ENCODE peak calls at places on chromosomes 5 and 9, in ten cellular contexts. Z is NCI-H2107; H is NCI-H1694; W is activated T-helper 1 cell treated with anti-CD3 and anti-CD28 coated beads, Interleukin-12 subunit alpha, Interleukin-12 subunit beta, Interleukin-2, Interleukin-4 antibody, amounts not matched to agents 30 ng/mL and 10 ng/mL and 1 ng/mL, durations not matched to agents 14 hours and 24 hours and 36 hours; A is stimulated activated naive CD8-positive, alpha-beta T cell treated with anti-CD3 and anti-CD28 coated beads, Interleukin-15, Interleukin-2, amounts not matched to agents 100 U/mL and 50 U/mL, for 24 hours; B is mucosa of gallbladder; O is activated T-cell treated with anti-CD3 and anti-CD28 coated beads, Interleukin-2, amount 50 U/mL, for 4 hours; X is H9; R is sciatic nerve; S is heart left ventricle. D is an unnamed sample.

GRCh38 chr9:23342296-23342695 is 483.7 kb downstream of the ELAVL2 start:
- DNase-seq in B (no peak), A (no peak), O (no peak), X (no peak), W (no peak), H (no peak), S (no peak), Z (no peak), R (no peak), D (no peak)

GRCh38 chr5:40084614-40085013 is 595.1 kb upstream of the PTGER4 start:
- DNase-seq in Z (no peak), R (no peak), O (no peak), S (no peak), A (no peak), B (no peak), H (no peak), W (no peak), X (no peak), D (no peak)

GRCh38 chr5:98414938-98415337 is 358.5 kb upstream of the RGMB start:
- DNase-seq in S (no peak), X (no peak), A (no peak), Z (no peak), R (no peak), W (no peak), O (no peak), B (no peak), H (no peak), D (no peak)

GRCh38 chr5:30592833-30593232 is 600.7 kb upstream of the CDH6 start:
- DNase-seq in R (no peak), A (no peak), O (no peak), B (no peak), Z (no peak), S (no peak), H (no peak), X (no peak), W (no peak), D (peak)

GRCh38 chr5:14261237-14261636 is 118.1 kb downstream of the TRIO start:
- DNase-seq in R (no peak), X (no peak), W (no peak), S (no peak), B (no peak), A (no peak), O (no peak), H (no peak), Z (no peak), D (peak)

GRCh38 chr9:68978054-68978453 is 35.9 kb downstream of the PRKACG start:
- DNase-seq in W (no peak), Z (no peak), B (no peak), S (no peak), O (no peak), R (no peak), H (no peak), X (no peak), A (no peak), D (no peak)

GRCh38 chr5:102243213-102243612 is 52.9 kb downstream of the SLCO4C1 start:
- DNase-seq in B (no peak), O (no peak), Z (no peak), S (no peak), W (no peak), A (no peak), R (no peak), X (no peak), H (no peak), D (no peak)

GRCh38 chr9:106613250-106613737 is 249.7 kb upstream of the ZNF462 start:
- DNase-seq in Z (no peak), R (no peak), A (no peak), X (no peak), W (no peak), H (no peak), O (no peak), B (no peak), S (peak), D (peak)

GRCh38 chr5:110441035-110441434 is 285.4 kb downstream of the TMEM232 start:
- DNase-seq in H (peak), S (no peak), W (no peak), Z (no peak), X (peak), R (no peak), B (no peak), O (no peak), A (no peak), D (peak)

GRCh38 chr5:10745133-10745532 is 15.9 kb downstream of the DAP start:
- DNase-seq in Z (no peak), B (no peak), X (no peak), W (no peak), S (no peak), A (no peak), H (no peak), R (no peak), O (no peak), D (no peak)

GRCh38 chr9:129888085-129888808 is 53.0 kb downstream of the USP20 start:
- DNase-seq in A (peak), X (no peak), B (peak), R (no peak), O (peak), H (no peak), S (peak), W (peak), Z (peak), D (no peak)

GRCh38 chr9:127817881-127818434 is 15.3 kb downstream of the FPGS start:
- DNase-seq in X (no peak), W (no peak), S (no peak), H (peak), A (no peak), B (no peak), O (no peak), Z (no peak), R (no peak), D (peak)

GRCh38 chr9:88198346-88198807 is 60.1 kb upstream of the SPATA31C2 start:
- DNase-seq in H (no peak), R (no peak), B (no peak), X (no peak), S (no peak), O (no peak), A (no peak), W (no peak), Z (no peak), D (no peak)

GRCh38 chr5:115461506-115462290 is 82.9 kb downstream of the FEM1C start:
- DNase-seq in X (no peak), R (no peak), Z (no peak), H (no peak), O (no peak), W (peak), B (no peak), A (peak), S (no peak), D (no peak)

GRCh38 chr9:84667571-84668203 is 1.8 kb upstream of the NTRK2 start:
- DNase-seq in A (peak), Z (no peak), H (no peak), S (no peak), B (no peak), X (peak), O (no peak), W (no peak), R (peak), D (peak)

GRCh38 chr5:122076669-122077450 is 1.2 kb downstream of the LOX start:
- DNase-seq in Z (peak), X (peak), S (peak), A (peak), H (no peak), W (peak), O (no peak), B (peak), R (peak), D (peak)

GRCh38 chr5:170527998-170528397 is 24.2 kb downstream of the KCNIP1 start:
- DNase-seq in X (no peak), W (no peak), B (no peak), H (no peak), R (no peak), A (no peak), S (no peak), Z (no peak), O (no peak), D (no peak)

GRCh38 chr5:126124706-126125345 is 298.4 kb upstream of the GRAMD2B start:
- DNase-seq in X (no peak), Z (no peak), W (no peak), A (no peak), O (no peak), H (no peak), R (no peak), B (no peak), S (no peak), D (peak)